ENCODE peak calls at places on chromosomes 12 and 14, in five cellular contexts. J is tibial artery, E is lung, N is tibial nerve, Y is transverse colon. D is an unnamed sample.

GRCh38 chr14:85487215-85487614 is 42.7 kb upstream of the FLRT2 start:
- DNase-seq in J (no peak), E (no peak), N (no peak), Y (no peak), D (no peak)

GRCh38 chr14:29846339-29847129 is 81.1 kb downstream of the PRKD1 start:
- DNase-seq in J (no peak), E (no peak), N (no peak), Y (no peak), D (no peak)

GRCh38 chr14:54329082-54329695 is 67.6 kb upstream of the CDKN3 start:
- DNase-seq in J (peak; percentile 57), E (peak; percentile 32), N (peak; percentile 48), Y (peak; percentile 34), D (peak; percentile 20)

GRCh38 chr12:16323638-16324037 is 23.8 kb upstream of the MGST1 start:
- DNase-seq in J (no peak), E (no peak), N (no peak), Y (no peak), D (no peak)

GRCh38 chr14:100691395-100692025 is 35.2 kb upstream of the DLK1 start:
- DNase-seq in J (no peak), E (peak; percentile 69), N (no peak), Y (no peak), D (no peak)

GRCh38 chr14:106875503-106875902 is 1349.1 kb downstream of the TMEM121 start:
- DNase-seq in J (no peak), E (no peak), N (no peak), Y (peak; percentile 51), D (no peak)

GRCh38 chr12:69703146-69703642 is 4.1 kb upstream of the BEST3 start:
- DNase-seq in J (no peak), E (no peak), N (no peak), Y (no peak), D (no peak)

GRCh38 chr12:42372154-42372791 is 46.3 kb downstream of the PPHLN1 start:
- DNase-seq in J (no peak), E (no peak), N (peak; percentile 58), Y (no peak), D (no peak)

GRCh38 chr12:54287316-54288157 is 7.0 kb downstream of the HNRNPA1 start:
- DNase-seq in J (no peak), E (no peak), N (no peak), Y (no peak), D (no peak)

GRCh38 chr12:18589316-18589715 is 148.5 kb downstream of the PLCZ1 start:
- DNase-seq in J (no peak), E (no peak), N (no peak), Y (no peak), D (no peak)

GRCh38 chr12:75870878-75871277 is 160.7 kb downstream of the PHLDA1 start:
- DNase-seq in J (no peak), E (no peak), N (no peak), Y (no peak), D (no peak)

GRCh38 chr14:105075364-105076295 is 10.4 kb upstream of the GPR132 start:
- DNase-seq in J (no peak), E (no peak), N (no peak), Y (peak; percentile 54), D (peak; percentile 74)

GRCh38 chr14:90781344-90781761 is 34.9 kb downstream of the TTC7B start:
- DNase-seq in J (no peak), E (no peak), N (no peak), Y (no peak), D (no peak)

GRCh38 chr12:41936333-41936732 is 208.3 kb downstream of the GXYLT1 start:
- DNase-seq in J (no peak), E (no peak), N (no peak), Y (no peak), D (no peak)

GRCh38 chr14:89746654-89747053 is 207.9 kb downstream of the EFCAB11 start:
- DNase-seq in J (no peak), E (no peak), N (no peak), Y (no peak), D (no peak)

GRCh38 chr12:132491761-132492378 is 1.9 kb downstream of the FBRSL1 start:
- DNase-seq in J (no peak), E (no peak), N (no peak), Y (no peak), D (no peak)

GRCh38 chr14:90871605-90872233 is 55.5 kb upstream of the TTC7B start:
- DNase-seq in J (no peak), E (no peak), N (no peak), Y (no peak), D (no peak)

GRCh38 chr12:50354908-50355307 is 41.5 kb downstream of the FAM186A start:
- DNase-seq in J (no peak), E (no peak), N (no peak), Y (no peak), D (no peak)

DNA sequence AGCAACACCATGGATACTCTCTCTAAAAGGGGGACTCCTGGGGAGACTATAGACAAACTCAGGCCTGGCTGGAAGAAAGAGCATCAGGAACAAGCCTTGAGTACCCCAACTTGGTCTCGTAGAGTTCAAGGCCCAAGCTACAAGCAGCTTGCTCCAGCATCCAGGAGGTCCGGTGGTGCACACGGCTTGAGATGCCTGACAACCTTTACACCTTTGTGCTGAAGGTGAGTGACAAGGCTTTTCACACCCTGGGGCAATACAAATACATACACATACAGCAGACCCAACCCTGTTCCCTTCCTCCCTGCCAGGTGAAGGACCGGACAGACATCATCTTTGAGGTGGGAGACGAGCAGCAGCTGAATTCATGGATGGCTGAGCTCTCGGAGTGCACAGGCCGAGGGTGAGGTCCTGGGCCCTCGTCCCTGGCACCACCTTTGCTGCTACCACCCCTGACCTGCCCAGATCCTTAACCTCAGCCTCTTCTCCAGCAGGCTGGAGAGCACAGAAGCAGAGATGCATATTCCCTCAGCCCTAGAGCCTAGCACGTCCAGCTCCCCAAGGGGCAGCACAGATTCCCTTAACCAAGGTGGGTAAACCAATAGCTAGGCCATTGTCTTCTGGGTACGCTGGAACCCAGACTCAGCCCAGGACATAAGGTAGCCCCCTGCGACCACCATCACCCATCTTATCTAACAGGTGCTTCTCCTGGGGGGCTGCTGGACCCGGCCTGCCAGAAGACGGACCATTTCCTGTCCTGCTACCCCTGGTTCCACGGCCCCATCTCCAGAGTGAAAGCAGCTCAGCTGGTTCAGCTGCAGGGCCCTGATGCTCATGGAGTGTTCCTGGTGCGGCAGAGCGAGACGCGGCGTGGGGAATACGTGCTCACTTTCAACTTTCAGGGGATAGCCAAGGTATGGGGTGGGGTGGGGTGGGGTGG is 41.2 kb downstream of the SH2B3 start:
- DNase-seq in J (no peak), E (peak; percentile 24), N (no peak), Y (peak; percentile 31), D (no peak)
- H3K36me3 ChIP-seq in J (peaks cover 10% of the 10 kb centered on the region), E (peaks cover 40% of the 10 kb centered on the region), N (peaks cover 6% of the 10 kb centered on the region), Y (no peaks in the 10 kb centered on the region), D (peaks cover 8% of the 10 kb centered on the region)

GRCh38 chr12:56116267-56117081 is at the start of gene RPL41:
- DNase-seq in J (peak; percentile 93), E (peak; percentile 95), N (peak; percentile 97), Y (peak; percentile 97), D (peak; percentile 92)

GRCh38 chr12:56118688-56119045 is 601 bp downstream of the ZC3H10 start:
- DNase-seq in J (no peak), E (no peak), N (peak; percentile 26), Y (no peak), D (no peak)

GRCh38 chr12:56119361-56119796 is 1.3 kb downstream of the ZC3H10 start:
- DNase-seq in J (peak; percentile 75), E (peak; percentile 82), N (peak; percentile 59), Y (peak; percentile 78), D (peak; percentile 75)

GRCh38 chr12:56120158-56120846 is 2.2 kb downstream of the ZC3H10 start:
- DNase-seq in J (no peak), E (no peak), N (no peak), Y (no peak), D (no peak)

DNA sequence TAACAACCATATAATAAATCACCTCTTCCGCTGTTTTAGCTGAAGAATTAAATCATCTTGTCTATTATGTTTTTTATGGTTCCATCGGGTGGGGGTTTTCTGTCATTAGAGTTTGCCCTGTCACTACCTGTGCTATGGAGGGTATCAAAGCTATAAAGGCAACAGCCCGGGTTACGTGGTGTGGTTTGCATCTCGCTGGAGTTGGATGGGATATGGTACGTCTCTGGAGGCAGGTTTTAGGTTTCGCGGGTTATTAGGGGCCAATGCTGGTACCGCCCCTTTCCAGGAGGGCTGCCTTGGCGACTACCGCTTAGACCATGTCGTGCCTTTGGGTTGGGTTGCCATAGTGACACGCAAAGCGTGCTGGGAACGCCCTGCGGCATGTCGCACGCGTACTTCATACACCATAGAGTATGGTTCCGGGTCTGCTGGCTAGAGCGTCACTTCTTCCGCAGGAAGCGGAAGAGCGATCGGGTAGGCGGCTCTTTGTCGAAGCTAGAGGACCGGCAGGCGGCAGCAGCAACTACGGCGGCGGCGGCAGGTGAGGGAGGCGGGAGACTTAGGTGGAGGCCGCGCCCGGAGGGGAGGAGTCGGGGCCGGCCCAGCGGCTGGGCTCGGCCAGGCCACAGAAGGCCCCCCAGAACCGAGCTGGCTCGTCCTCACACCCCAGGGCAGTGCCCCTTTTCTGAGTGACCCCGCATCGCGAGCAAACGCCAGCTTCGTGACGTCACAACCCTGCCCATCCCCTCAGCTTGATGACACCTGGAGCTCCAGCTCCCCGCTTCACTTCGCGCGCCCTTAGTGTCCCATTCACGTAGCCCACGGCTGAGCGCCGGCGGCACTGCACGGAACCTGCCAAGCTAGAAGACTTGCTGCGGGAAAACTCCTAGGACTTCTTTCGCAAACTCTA is at the start of gene ZC3H10:
- DNase-seq in J (peak; percentile 98), E (peak; percentile 99), N (peak; percentile 94), Y (peak; percentile 99), D (peak; percentile 98)
- TF ChIP-seq CTCF in J (peak; percentile 44), E (peak; percentile 65), N (peak; percentile 69), Y (peak; percentile 41), D (peak; percentile 52)

DNA sequence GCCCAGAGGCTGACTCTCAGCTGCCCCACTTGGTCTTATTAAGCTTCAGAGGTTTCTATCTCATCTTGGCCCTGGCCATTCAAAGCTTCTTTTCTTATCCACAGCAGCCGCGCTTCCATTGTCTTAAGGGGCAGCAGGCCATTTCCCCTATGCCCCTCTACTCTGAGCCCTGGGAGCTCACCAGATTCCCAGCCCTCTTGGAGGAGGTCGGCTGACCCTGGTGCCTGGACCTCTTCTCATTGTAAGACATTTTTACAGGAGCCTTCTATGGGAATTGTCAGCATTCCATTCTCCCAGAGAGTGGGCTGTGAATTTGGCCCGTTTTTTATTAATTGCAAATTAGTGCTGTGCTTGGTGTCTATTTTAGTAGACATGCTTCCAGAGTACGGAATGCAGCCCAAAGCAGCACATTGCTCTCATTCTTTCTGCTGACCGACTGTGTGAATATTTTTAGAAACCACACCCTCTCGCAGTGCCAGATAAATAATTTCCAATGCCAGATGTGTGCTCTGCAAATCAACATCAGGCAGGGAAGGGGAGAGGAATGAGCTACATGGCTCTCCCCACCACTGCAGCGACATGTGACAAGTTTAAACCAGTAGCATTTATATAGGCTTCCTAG is 58.5 kb downstream of the NUAK1 start:
- DNase-seq in J (peak; percentile 40), E (no peak), N (peak; percentile 40), Y (no peak), D (no peak)
- H3K27ac ChIP-seq in J (peak overlapping the region; percentile 78), E (peak overlapping the region; percentile 58), N (no peak overlapping the region), Y (peak overlapping the region; percentile 46), D (no peak overlapping the region)

GRCh38 chr14:74296037-74296467 is 6.7 kb downstream of the ABCD4 start:
- DNase-seq in J (no peak), E (no peak), N (no peak), Y (no peak), D (no peak)

GRCh38 chr14:74290415-74290814 is 12.3 kb downstream of the ABCD4 start:
- DNase-seq in J (no peak), E (no peak), N (no peak), Y (no peak), D (no peak)

GRCh38 chr14:74292061-74292460 is 10.7 kb downstream of the ABCD4 start:
- DNase-seq in J (no peak), E (no peak), N (no peak), Y (no peak), D (no peak)

GRCh38 chr14:74289801-74290200 is 12.9 kb downstream of the ABCD4 start:
- DNase-seq in J (no peak), E (no peak), N (no peak), Y (no peak), D (no peak)

GRCh38 chr14:74293621-74294020 is 9.1 kb downstream of the ABCD4 start:
- DNase-seq in J (no peak), E (no peak), N (no peak), Y (no peak), D (no peak)
- H3K36me3 ChIP-seq in J (peaks cover 56% of the 10 kb centered on the region), E (peaks cover 65% of the 10 kb centered on the region), N (peaks cover 17% of the 10 kb centered on the region), Y (no peaks in the 10 kb centered on the region), D (peaks cover 96% of the 10 kb centered on the region)